ENCODE peak calls at places on chromosomes 13 and 19, in eight cellular contexts. One of them, this sample, is unnamed.

GRCh38 chr19:17405250-17406038 is at the start of gene BST2:
- DNase-seq in astrocyte of the spinal cord: peak; percentile 42
- DNase-seq in MCF 10A: peak; percentile 95
- DNase-seq in OCI-LY7: peak; percentile 95
- DNase-seq in stomach: peak; percentile 64
- DNase-seq in GM12865: peak; percentile 95
- DNase-seq in NB4: peak; percentile 94
- DNase-seq in uterus: peak; percentile 75
- DNase-seq in this sample: peak; percentile 76

GRCh38 chr13:113552079-113552478 is 32.5 kb upstream of the TFDP1 start:
- DNase-seq in astrocyte of the spinal cord: no peak
- DNase-seq in MCF 10A: no peak
- DNase-seq in OCI-LY7: no peak
- DNase-seq in stomach: peak; percentile 17
- DNase-seq in GM12865: no peak
- DNase-seq in NB4: no peak
- DNase-seq in uterus: no peak
- DNase-seq in this sample: no peak

GRCh38 chr19:47619763-47620162 is 10.8 kb downstream of the BICRA start:
- DNase-seq in astrocyte of the spinal cord: peak; percentile 54
- DNase-seq in MCF 10A: no peak
- DNase-seq in OCI-LY7: no peak
- DNase-seq in stomach: no peak
- DNase-seq in GM12865: no peak
- DNase-seq in NB4: no peak
- DNase-seq in uterus: no peak
- DNase-seq in this sample: peak; percentile 74

GRCh38 chr19:7742575-7742974 is 4.8 kb downstream of the CD209 start:
- DNase-seq in astrocyte of the spinal cord: no peak
- DNase-seq in MCF 10A: no peak
- DNase-seq in OCI-LY7: no peak
- DNase-seq in stomach: no peak
- DNase-seq in GM12865: peak; percentile 35
- DNase-seq in NB4: no peak
- DNase-seq in uterus: no peak
- DNase-seq in this sample: no peak

GRCh38 chr19:47560999-47561398 is 11.9 kb downstream of the ZNF541 start:
- DNase-seq in astrocyte of the spinal cord: no peak
- DNase-seq in MCF 10A: no peak
- DNase-seq in OCI-LY7: no peak
- DNase-seq in stomach: no peak
- DNase-seq in GM12865: peak; percentile 40
- DNase-seq in NB4: no peak
- DNase-seq in uterus: no peak
- DNase-seq in this sample: no peak

GRCh38 chr13:49996951-49997895 is at the start of gene TRIM13:
- DNase-seq in astrocyte of the spinal cord: peak; percentile 95
- DNase-seq in MCF 10A: peak; percentile 91
- DNase-seq in OCI-LY7: peak; percentile 92
- DNase-seq in stomach: peak; percentile 91
- DNase-seq in GM12865: peak; percentile 94
- DNase-seq in NB4: peak; percentile 94
- DNase-seq in uterus: peak; percentile 88
- DNase-seq in this sample: peak; percentile 95

GRCh38 chr13:59691501-59692066 is 472.1 kb downstream of the DIAPH3 start:
- DNase-seq in astrocyte of the spinal cord: no peak
- DNase-seq in MCF 10A: no peak
- DNase-seq in OCI-LY7: no peak
- DNase-seq in stomach: no peak
- DNase-seq in GM12865: no peak
- DNase-seq in NB4: no peak
- DNase-seq in uterus: no peak
- DNase-seq in this sample: peak; percentile 38

GRCh38 chr13:92317066-92317465 is 909.5 kb upstream of the GPC6 start:
- DNase-seq in astrocyte of the spinal cord: peak; percentile 52
- DNase-seq in MCF 10A: peak; percentile 2
- DNase-seq in OCI-LY7: no peak
- DNase-seq in stomach: no peak
- DNase-seq in GM12865: no peak
- DNase-seq in NB4: no peak
- DNase-seq in uterus: no peak
- DNase-seq in this sample: peak; percentile 63

GRCh38 chr19:44657211-44657921 is 13.7 kb downstream of the PVR start:
- DNase-seq in astrocyte of the spinal cord: peak; percentile 59
- DNase-seq in MCF 10A: peak; percentile 65
- DNase-seq in OCI-LY7: peak; percentile 68
- DNase-seq in stomach: peak; percentile 71
- DNase-seq in GM12865: peak; percentile 70
- DNase-seq in NB4: peak; percentile 73
- DNase-seq in uterus: peak; percentile 39
- DNase-seq in this sample: peak; percentile 77

GRCh38 chr13:48860369-48860768 is 115.3 kb upstream of the FNDC3A start:
- DNase-seq in astrocyte of the spinal cord: no peak
- DNase-seq in MCF 10A: no peak
- DNase-seq in OCI-LY7: no peak
- DNase-seq in stomach: no peak
- DNase-seq in GM12865: no peak
- DNase-seq in NB4: no peak
- DNase-seq in uterus: no peak
- DNase-seq in this sample: no peak

GRCh38 chr19:17929056-17929455 is 3.8 kb upstream of the CCDC124 start:
- DNase-seq in astrocyte of the spinal cord: no peak
- DNase-seq in MCF 10A: no peak
- DNase-seq in OCI-LY7: no peak
- DNase-seq in stomach: no peak
- DNase-seq in GM12865: peak; percentile 86
- DNase-seq in NB4: no peak
- DNase-seq in uterus: no peak
- DNase-seq in this sample: no peak

GRCh38 chr19:19434483-19435045 is 29.1 kb downstream of the GATAD2A start:
- DNase-seq in astrocyte of the spinal cord: no peak
- DNase-seq in MCF 10A: no peak
- DNase-seq in OCI-LY7: no peak
- DNase-seq in stomach: no peak
- DNase-seq in GM12865: no peak
- DNase-seq in NB4: no peak
- DNase-seq in uterus: peak; percentile 64
- DNase-seq in this sample: peak; percentile 30

GRCh38 chr19:42693760-42694350 is 46.4 kb downstream of the PSG3 start:
- DNase-seq in astrocyte of the spinal cord: peak; percentile 36
- DNase-seq in MCF 10A: peak; percentile 73
- DNase-seq in OCI-LY7: peak; percentile 24
- DNase-seq in stomach: no peak
- DNase-seq in GM12865: peak; percentile 41
- DNase-seq in NB4: peak; percentile 24
- DNase-seq in uterus: no peak
- DNase-seq in this sample: peak; percentile 70
- TF ChIP-seq CTCF in astrocyte of the spinal cord: peak; percentile 73
- TF ChIP-seq CTCF in MCF 10A: peak; percentile 82
- TF ChIP-seq CTCF in OCI-LY7: peak; percentile 81
- TF ChIP-seq CTCF in stomach: no peak
- TF ChIP-seq CTCF in GM12865: peak; percentile 51
- TF ChIP-seq CTCF in NB4: peak; percentile 39
- TF ChIP-seq CTCF in uterus: no peak
- TF ChIP-seq CTCF in this sample: peak; percentile 88

GRCh38 chr13:90414691-90415596 is 932.5 kb upstream of the MIR17HG start:
- DNase-seq in astrocyte of the spinal cord: peak; percentile 76
- DNase-seq in MCF 10A: peak; percentile 72
- DNase-seq in OCI-LY7: no peak
- DNase-seq in stomach: no peak
- DNase-seq in GM12865: no peak
- DNase-seq in NB4: peak; percentile 12
- DNase-seq in uterus: no peak
- DNase-seq in this sample: peak; percentile 89

GRCh38 chr13:90416938-90417337 is 930.5 kb upstream of the MIR17HG start:
- DNase-seq in astrocyte of the spinal cord: peak; percentile 5
- DNase-seq in MCF 10A: no peak
- DNase-seq in OCI-LY7: no peak
- DNase-seq in stomach: no peak
- DNase-seq in GM12865: no peak
- DNase-seq in NB4: no peak
- DNase-seq in uterus: no peak
- DNase-seq in this sample: no peak

GRCh38 chr13:90416519-90416918 is 931.0 kb upstream of the MIR17HG start:
- DNase-seq in astrocyte of the spinal cord: peak; percentile 50
- DNase-seq in MCF 10A: peak; percentile 13
- DNase-seq in OCI-LY7: no peak
- DNase-seq in stomach: no peak
- DNase-seq in GM12865: no peak
- DNase-seq in NB4: no peak
- DNase-seq in uterus: no peak
- DNase-seq in this sample: peak; percentile 89

GRCh38 chr13:90415902-90416301 is 931.6 kb upstream of the MIR17HG start:
- DNase-seq in astrocyte of the spinal cord: no peak
- DNase-seq in MCF 10A: no peak
- DNase-seq in OCI-LY7: no peak
- DNase-seq in stomach: no peak
- DNase-seq in GM12865: no peak
- DNase-seq in NB4: no peak
- DNase-seq in uterus: no peak
- DNase-seq in this sample: peak; percentile 23

GRCh38 chr13:90420683-90421082 is 926.8 kb upstream of the MIR17HG start:
- DNase-seq in astrocyte of the spinal cord: no peak
- DNase-seq in MCF 10A: no peak
- DNase-seq in OCI-LY7: no peak
- DNase-seq in stomach: no peak
- DNase-seq in GM12865: no peak
- DNase-seq in NB4: no peak
- DNase-seq in uterus: no peak
- DNase-seq in this sample: peak; percentile 48
- TF ChIP-seq CTCF in astrocyte of the spinal cord: peak; percentile 28
- TF ChIP-seq CTCF in MCF 10A: no peak
- TF ChIP-seq CTCF in OCI-LY7: peak; percentile 30
- TF ChIP-seq CTCF in stomach: no peak
- TF ChIP-seq CTCF in GM12865: no peak
- TF ChIP-seq CTCF in NB4: no peak
- TF ChIP-seq CTCF in uterus: no peak
- TF ChIP-seq CTCF in this sample: peak; percentile 53

GRCh38 chr13:31012285-31013024 is 80.0 kb downstream of the TEX26 start:
- DNase-seq in astrocyte of the spinal cord: peak; percentile 44
- DNase-seq in MCF 10A: peak; percentile 50
- DNase-seq in OCI-LY7: no peak
- DNase-seq in stomach: no peak
- DNase-seq in GM12865: peak; percentile 29
- DNase-seq in NB4: no peak
- DNase-seq in uterus: no peak
- DNase-seq in this sample: peak; percentile 72
- TF ChIP-seq CTCF in astrocyte of the spinal cord: peak; percentile 56
- TF ChIP-seq CTCF in MCF 10A: peak; percentile 35
- TF ChIP-seq CTCF in OCI-LY7: peak; percentile 56
- TF ChIP-seq CTCF in stomach: no peak
- TF ChIP-seq CTCF in GM12865: no peak
- TF ChIP-seq CTCF in NB4: peak; percentile 12
- TF ChIP-seq CTCF in uterus: peak; percentile 25
- TF ChIP-seq CTCF in this sample: peak; percentile 77

DNA sequence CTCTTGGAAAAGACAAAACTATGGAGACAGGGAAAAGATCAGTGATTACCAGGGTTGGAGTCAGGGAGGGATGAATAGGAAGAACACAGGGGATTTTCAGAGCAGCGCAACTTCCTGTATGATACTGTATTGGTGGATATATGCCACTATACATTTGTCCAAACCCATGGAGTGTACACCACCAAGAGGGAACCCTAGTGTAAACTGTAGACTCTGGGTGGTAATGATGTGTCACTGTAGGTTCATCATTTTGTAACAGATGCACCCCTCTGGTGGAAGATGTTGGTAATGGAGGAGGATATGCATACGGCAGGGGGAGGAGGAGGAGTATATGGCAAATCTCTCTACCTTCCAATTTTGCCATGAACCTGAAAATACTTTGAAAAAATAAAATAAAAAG is 68.1 kb downstream of the UFM1 start:
- DNase-seq in astrocyte of the spinal cord: no peak
- DNase-seq in MCF 10A: peak; percentile 53
- DNase-seq in OCI-LY7: peak; percentile 20
- DNase-seq in stomach: no peak
- DNase-seq in GM12865: peak; percentile 28
- DNase-seq in NB4: peak; percentile 33
- DNase-seq in uterus: no peak
- DNase-seq in this sample: peak; percentile 59
- TF ChIP-seq CTCF in astrocyte of the spinal cord: peak; percentile 25
- TF ChIP-seq CTCF in MCF 10A: peak; percentile 32
- TF ChIP-seq CTCF in OCI-LY7: peak; percentile 52
- TF ChIP-seq CTCF in stomach: no peak
- TF ChIP-seq CTCF in GM12865: peak; percentile 35
- TF ChIP-seq CTCF in NB4: peak; percentile 33
- TF ChIP-seq CTCF in uterus: no peak
- TF ChIP-seq CTCF in this sample: peak; percentile 64

DNA sequence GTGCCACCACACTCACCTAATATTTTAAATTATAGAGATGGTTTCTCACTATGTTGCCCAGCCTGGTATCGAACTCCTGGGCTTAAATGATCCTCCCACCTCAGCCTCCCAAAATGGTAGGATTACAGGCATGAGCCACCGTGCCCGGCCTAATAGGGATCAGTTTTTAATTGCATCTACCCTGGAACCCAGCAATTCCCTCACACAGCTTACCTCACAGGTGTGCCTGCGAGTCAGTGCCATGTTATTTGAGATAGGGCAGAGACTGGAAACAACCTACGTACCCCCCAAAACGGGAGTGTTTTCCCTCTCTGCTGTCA is 14.3 kb downstream of the MAP2K2 start:
- DNase-seq in astrocyte of the spinal cord: no peak
- DNase-seq in MCF 10A: no peak
- DNase-seq in OCI-LY7: no peak
- DNase-seq in stomach: no peak
- DNase-seq in GM12865: no peak
- DNase-seq in NB4: no peak
- DNase-seq in uterus: no peak
- DNase-seq in this sample: no peak
- TF ChIP-seq CTCF in astrocyte of the spinal cord: no peak
- TF ChIP-seq CTCF in MCF 10A: no peak
- TF ChIP-seq CTCF in OCI-LY7: no peak
- TF ChIP-seq CTCF in stomach: no peak
- TF ChIP-seq CTCF in GM12865: no peak
- TF ChIP-seq CTCF in NB4: no peak
- TF ChIP-seq CTCF in uterus: no peak
- TF ChIP-seq CTCF in this sample: no peak